ENCODE peak calls at places on chromosomes 5 and 9, in four cellular contexts. S is K562, A is HepG2, Z is H1. M is an unnamed sample.

GRCh38 chr9:2320126-2320525 is 301.5 kb upstream of the VLDLR start:
- DNase-seq in S (no peak), A (no peak), Z (no peak), M (no peak)

GRCh38 chr5:31478901-31479300 is 53.0 kb downstream of the DROSHA start:
- DNase-seq in S (no peak), A (no peak), Z (no peak), M (no peak)

GRCh38 chr9:5786370-5787127 is 46.4 kb downstream of the ERMP1 start:
- DNase-seq in S (no peak), A (no peak), Z (no peak), M (no peak)

GRCh38 chr9:38278931-38279532 is 113.5 kb upstream of the ALDH1B1 start:
- DNase-seq in S (no peak), A (no peak), Z (no peak), M (no peak)

GRCh38 chr5:118365718-118366117 is 622.6 kb downstream of the DTWD2 start:
- DNase-seq in S (no peak), A (no peak), Z (no peak), M (no peak)

GRCh38 chr5:132386644-132387286 is 17.3 kb downstream of the SLC22A5 start:
- DNase-seq in S (peak), A (peak), Z (no peak), M (peak)

GRCh38 chr5:174310243-174310642 is 264.7 kb downstream of the NSG2 start:
- DNase-seq in S (no peak), A (no peak), Z (no peak), M (no peak)

GRCh38 chr5:9358961-9359686 is 186.8 kb downstream of the SEMA5A start:
- DNase-seq in S (no peak), A (no peak), Z (no peak), M (no peak)

GRCh38 chr5:34736445-34737119 is 80.5 kb downstream of the RAI14 start:
- DNase-seq in S (no peak), A (peak), Z (peak), M (peak)

DNA sequence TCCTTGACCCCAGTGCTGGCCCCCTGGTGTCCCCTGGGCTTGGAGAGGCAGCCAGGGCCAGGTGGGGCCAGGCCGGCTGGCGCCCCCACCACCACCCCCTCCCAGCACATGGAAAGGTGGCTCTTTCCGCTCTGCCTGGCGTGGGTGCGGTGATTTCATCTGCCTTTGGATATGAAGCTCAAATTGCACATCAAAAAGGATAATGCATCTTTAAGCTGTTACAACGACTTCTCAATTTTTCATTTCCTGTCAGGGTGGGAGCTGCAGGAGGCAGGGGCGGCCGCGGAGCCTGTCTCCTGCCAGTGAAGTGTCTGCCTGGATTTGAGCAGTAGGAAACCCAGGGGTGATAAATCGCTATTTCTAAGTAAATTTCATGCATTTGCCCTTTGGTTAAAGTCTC is 169.2 kb upstream of the MVB12B start:
- DNase-seq in S (no peak), A (no peak), Z (no peak), M (no peak)
- TF ChIP-seq JUN in S (no peak), A (no peak), Z (no peak), M (no peak)

DNA sequence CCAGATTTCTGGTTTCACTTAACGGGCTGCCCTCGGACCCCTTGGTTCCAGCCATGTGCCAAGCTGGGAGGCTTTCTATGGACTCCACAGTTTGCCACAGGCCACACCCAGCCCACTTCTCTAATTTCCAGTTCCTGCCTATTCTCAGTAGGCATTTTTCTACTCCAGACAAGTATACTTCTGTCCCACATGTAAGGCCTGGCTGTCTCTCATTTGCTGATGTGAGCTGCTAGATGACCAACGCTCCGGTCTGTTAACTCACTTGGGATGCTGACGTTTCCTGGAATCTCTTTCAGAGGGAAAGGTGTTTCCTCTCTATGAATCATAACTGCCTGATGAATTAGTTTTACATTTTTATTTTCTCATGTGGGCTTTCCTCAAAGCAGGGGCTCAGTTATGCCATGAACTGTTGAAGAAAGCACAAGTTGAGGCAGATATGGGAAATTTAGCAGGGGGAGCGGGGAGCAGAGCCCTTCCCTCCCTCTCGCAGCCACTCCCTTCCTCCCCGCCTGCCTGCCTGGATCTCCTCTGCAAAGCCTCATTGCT is 36.3 kb downstream of the ERGIC1 start:
- DNase-seq in S (no peak), A (no peak), Z (no peak), M (peak)
- TF ChIP-seq KDM1A in S (no peak), A (no peak), Z (no peak), M (no peak)

GRCh38 chr9:130174920-130175321 is 2.7 kb downstream of the NCS1 start:
- DNase-seq in S (no peak), A (no peak), Z (no peak), M (no peak)
- TF ChIP-seq JUN in S (no peak), A (no peak), Z (no peak), M (no peak)

GRCh38 chr9:137412431-137412830 is 10.5 kb downstream of the EXD3 start:
- DNase-seq in S (no peak), A (no peak), Z (no peak), M (no peak)
- TF ChIP-seq KDM1A in S (no peak), A (no peak), Z (no peak), M (no peak)

GRCh38 chr9:114619205-114619758 is 8.2 kb downstream of the TMEM268 start:
- DNase-seq in S (no peak), A (no peak), Z (no peak), M (no peak)
- TF ChIP-seq JUN in S (no peak), A (no peak), Z (no peak), M (no peak)